ENCODE peak calls at places on chromosomes 13 and 19, in eight cellular contexts. N is Kasumi-1; V is ACHN; Z is NCI-H1092 treated with DMSO at 0.1 percent for 48 hours; E is CD8-positive, alpha-beta T cell; S is AG09309; L is amniotic stem cell; F is psoas muscle. U is an unnamed sample.

GRCh38 chr19:47390533-47391488 is 28.5 kb downstream of the MEIS3 start:
- DNase-seq in N (no peak), V (no peak), Z (peak; percentile 64), E (no peak), S (no peak), L (no peak), F (no peak), U (no peak)

GRCh38 chr13:109140777-109141354 is 511.5 kb downstream of the MYO16 start:
- DNase-seq in N (no peak), V (no peak), Z (no peak), E (no peak), S (no peak), L (no peak), F (no peak), U (no peak)

GRCh38 chr13:46164661-46165060 is 17.3 kb downstream of the LCP1 start:
- DNase-seq in N (no peak), V (no peak), Z (no peak), E (no peak), S (no peak), L (no peak), F (no peak), U (no peak)

GRCh38 chr13:27997904-27998522 is 9.5 kb upstream of the URAD start:
- DNase-seq in N (peak; percentile 49), V (peak; percentile 24), Z (peak; percentile 23), E (no peak), S (no peak), L (no peak), F (no peak), U (peak; percentile 58)

GRCh38 chr13:73714522-73714921 is 419.7 kb downstream of the KLF12 start:
- DNase-seq in N (no peak), V (no peak), Z (no peak), E (no peak), S (no peak), L (no peak), F (no peak), U (no peak)

GRCh38 chr19:42323852-42324654 is 1.4 kb upstream of the MEGF8 start:
- DNase-seq in N (no peak), V (peak; percentile 26), Z (no peak), E (no peak), S (no peak), L (no peak), F (no peak), U (no peak)

GRCh38 chr13:19763618-19764017 is 19.1 kb downstream of the PSPC1 start:
- DNase-seq in N (no peak), V (no peak), Z (no peak), E (no peak), S (no peak), L (no peak), F (no peak), U (no peak)

GRCh38 chr19:49849433-49850220 is 1.3 kb upstream of the PTOV1 start:
- DNase-seq in N (no peak), V (no peak), Z (no peak), E (no peak), S (no peak), L (no peak), F (no peak), U (peak; percentile 57)

GRCh38 chr19:17170538-17171297 is 44.4 kb upstream of the USE1 start:
- DNase-seq in N (no peak), V (no peak), Z (no peak), E (no peak), S (no peak), L (no peak), F (no peak), U (no peak)

GRCh38 chr13:102152790-102153189 is 249.1 kb downstream of the FGF14 start:
- DNase-seq in N (no peak), V (no peak), Z (no peak), E (no peak), S (no peak), L (no peak), F (no peak), U (no peak)

GRCh38 chr19:1407662-1408299 is 395 bp downstream of the DAZAP1 start:
- DNase-seq in N (no peak), V (no peak), Z (peak; percentile 59), E (peak; percentile 23), S (no peak), L (no peak), F (no peak), U (no peak)

GRCh38 chr19:53671621-53672111 is 39.9 kb downstream of the DPRX start:
- DNase-seq in N (no peak), V (no peak), Z (no peak), E (no peak), S (no peak), L (no peak), F (no peak), U (no peak)

GRCh38 chr13:26914624-26915023 is 154.0 kb upstream of the GPR12 start:
- DNase-seq in N (no peak), V (no peak), Z (no peak), E (no peak), S (no peak), L (no peak), F (no peak), U (no peak)

GRCh38 chr13:95481051-95481775 is 71.3 kb upstream of the CLDN10 start:
- DNase-seq in N (no peak), V (no peak), Z (no peak), E (no peak), S (no peak), L (no peak), F (no peak), U (peak; percentile 22)

GRCh38 chr13:46062190-46062589 is 9.6 kb upstream of the ZC3H13 start:
- DNase-seq in N (no peak), V (no peak), Z (no peak), E (no peak), S (peak; percentile 10), L (no peak), F (no peak), U (peak; percentile 32)

GRCh38 chr13:39603424-39603947 is 493 bp upstream of the LHFPL6 start:
- DNase-seq in N (no peak), V (peak; percentile 41), Z (peak; percentile 45), E (no peak), S (no peak), L (no peak), F (no peak), U (no peak)

GRCh38 chr13:100088648-100089601 is at the start of gene PCCA:
- DNase-seq in N (no peak), V (peak; percentile 91), Z (peak; percentile 93), E (peak; percentile 62), S (peak; percentile 58), L (peak; percentile 78), F (peak; percentile 97), U (peak; percentile 88)

GRCh38 chr19:16445238-16446107 is 26.3 kb downstream of the EPS15L1 start:
- DNase-seq in N (peak; percentile 32), V (no peak), Z (no peak), E (no peak), S (no peak), L (no peak), F (no peak), U (peak; percentile 57)

GRCh38 chr19:13795595-13796300 is 505 bp downstream of the ZSWIM4 start:
- DNase-seq in N (no peak), V (peak; percentile 26), Z (no peak), E (no peak), S (no peak), L (no peak), F (no peak), U (peak; percentile 22)

GRCh38 chr19:33804021-33804799 is 7.5 kb downstream of the KCTD15 start:
- DNase-seq in N (no peak), V (no peak), Z (no peak), E (no peak), S (no peak), L (no peak), F (peak; percentile 38), U (no peak)

GRCh38 chr19:16425019-16425418 is 46.8 kb downstream of the EPS15L1 start:
- DNase-seq in N (no peak), V (no peak), Z (no peak), E (no peak), S (no peak), L (no peak), F (no peak), U (no peak)

GRCh38 chr19:1035998-1036621 is 3.8 kb upstream of the ABCA7 start:
- DNase-seq in N (no peak), V (no peak), Z (no peak), E (no peak), S (no peak), L (no peak), F (no peak), U (no peak)

GRCh38 chr13:41060723-41061074 is 610 bp upstream of the WBP4 start:
- DNase-seq in N (peak; percentile 79), V (peak; percentile 68), Z (peak; percentile 93), E (peak; percentile 72), S (no peak), L (peak; percentile 65), F (peak; percentile 86), U (peak; percentile 89)

GRCh38 chr13:109704771-109705628 is 81.4 kb downstream of the IRS2 start:
- DNase-seq in N (peak; percentile 91), V (no peak), Z (peak; percentile 41), E (no peak), S (no peak), L (no peak), F (peak; percentile 51), U (no peak)

GRCh38 chr13:24672141-24673132 is 7.8 kb upstream of the ATP12A start:
- DNase-seq in N (no peak), V (no peak), Z (no peak), E (no peak), S (no peak), L (no peak), F (no peak), U (no peak)

GRCh38 chr19:34269968-34270621 is 15.7 kb downstream of the GARRE1 start:
- DNase-seq in N (peak; percentile 71), V (peak; percentile 17), Z (no peak), E (peak; percentile 60), S (no peak), L (no peak), F (peak; percentile 27), U (peak; percentile 27)

U was measured in RKO.